ENCODE peak calls at places on chromosomes 1 and 21, in five cellular contexts. G, S, T, E and V are unnamed samples. For H3K36me3, the result is how much of the 10 kb centered on the place peaks cover.

GRCh38 chr1:204921855-204922516 is 51.3 kb downstream of the NFASC start:
- DNase-seq in G (no peak), S (no peak), T (no peak), E (no peak), V (no peak)

GRCh38 chr1:78469561-78469960 is 21.2 kb upstream of the PTGFR start:
- DNase-seq in G (no peak), S (no peak), T (no peak), E (no peak), V (no peak)

GRCh38 chr1:47687618-47687940 is 249.7 kb downstream of the FOXD2 start:
- DNase-seq in G (no peak), S (no peak), T (no peak), E (no peak), V (peak)

GRCh38 chr21:46489162-46489663 is 30.5 kb downstream of the DIP2A start:
- DNase-seq in G (no peak), S (no peak), T (no peak), E (no peak), V (no peak)

GRCh38 chr1:7526867-7527732 is 244.0 kb upstream of the VAMP3 start:
- DNase-seq in G (no peak), S (no peak), T (no peak), E (no peak), V (no peak)

GRCh38 chr1:119674110-119674509 is 26.0 kb upstream of the ZNF697 start:
- DNase-seq in G (no peak), S (no peak), T (no peak), E (peak), V (no peak)

GRCh38 chr1:21511579-21512522 is 2.6 kb downstream of the ALPL start:
- DNase-seq in G (no peak), S (no peak), T (no peak), E (no peak), V (no peak)

GRCh38 chr1:85349224-85349623 is 72.8 kb upstream of the BCL10 start:
- DNase-seq in G (no peak), S (no peak), T (no peak), E (no peak), V (no peak)

GRCh38 chr1:17922833-17923232 is 167.7 kb downstream of the ACTL8 start:
- DNase-seq in G (no peak), S (no peak), T (peak), E (peak), V (peak)

GRCh38 chr1:66395202-66396061 is 138.5 kb upstream of the SGIP1 start:
- DNase-seq in G (no peak), S (no peak), T (no peak), E (no peak), V (no peak)

GRCh38 chr1:23593556-23594148 is 34.4 kb upstream of the ID3 start:
- DNase-seq in G (no peak), S (no peak), T (no peak), E (no peak), V (peak)

GRCh38 chr1:155910621-155911121 is 478 bp downstream of the RIT1 start:
- DNase-seq in G (no peak), S (peak), T (peak), E (no peak), V (peak)

GRCh38 chr1:21261551-21262281 is 28.5 kb downstream of the ECE1 start:
- DNase-seq in G (no peak), S (peak), T (peak), E (no peak), V (no peak)

GRCh38 chr1:196399713-196400112 is 208.5 kb downstream of the KCNT2 start:
- DNase-seq in G (no peak), S (no peak), T (no peak), E (no peak), V (no peak)

GRCh38 chr1:62175568-62176179 is 19.0 kb upstream of the L1TD1 start:
- DNase-seq in G (no peak), S (no peak), T (peak), E (peak), V (peak)

GRCh38 chr21:40685121-40685630 is 161.8 kb downstream of the DSCAM start:
- DNase-seq in G (no peak), S (no peak), T (peak), E (no peak), V (no peak)

GRCh38 chr1:232271991-232272589 is 357.8 kb downstream of the SIPA1L2 start:
- DNase-seq in G (no peak), S (no peak), T (no peak), E (no peak), V (peak)

GRCh38 chr1:19038096-19038495 is 81.6 kb upstream of the IFFO2 start:
- DNase-seq in G (no peak), S (no peak), T (no peak), E (no peak), V (peak)

GRCh38 chr1:222204475-222204874 is 343.4 kb downstream of the HHIPL2 start:
- DNase-seq in G (no peak), S (no peak), T (no peak), E (no peak), V (no peak)
- H3K36me3 ChIP-seq in G (under half), S (under half), T (under half), E (under half), V (under half)

DNA sequence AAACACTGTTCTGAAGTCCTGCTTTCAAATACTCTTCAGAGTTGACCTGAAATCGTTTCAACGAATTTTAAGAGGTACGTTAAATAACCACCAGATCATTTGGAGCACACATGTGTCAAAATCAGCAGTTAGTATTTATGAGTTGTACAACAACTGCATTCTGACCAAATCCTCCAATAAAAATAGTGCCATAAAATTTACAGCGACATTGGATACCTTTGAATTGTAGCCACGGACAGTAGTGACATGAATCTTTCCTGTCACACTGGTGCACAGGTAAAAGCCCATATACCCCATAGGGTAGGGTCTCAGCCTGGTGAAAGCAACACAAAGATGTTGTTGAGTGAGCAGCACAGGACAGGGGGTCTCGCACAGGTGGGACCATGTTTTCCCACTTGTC is 121.5 kb downstream of the CLIC6 start:
- DNase-seq in G (no peak), S (no peak), T (no peak), E (no peak), V (no peak)
- H3K36me3 ChIP-seq in G (half or more), S (under half), T (under half), E (under half), V (under half)

DNA sequence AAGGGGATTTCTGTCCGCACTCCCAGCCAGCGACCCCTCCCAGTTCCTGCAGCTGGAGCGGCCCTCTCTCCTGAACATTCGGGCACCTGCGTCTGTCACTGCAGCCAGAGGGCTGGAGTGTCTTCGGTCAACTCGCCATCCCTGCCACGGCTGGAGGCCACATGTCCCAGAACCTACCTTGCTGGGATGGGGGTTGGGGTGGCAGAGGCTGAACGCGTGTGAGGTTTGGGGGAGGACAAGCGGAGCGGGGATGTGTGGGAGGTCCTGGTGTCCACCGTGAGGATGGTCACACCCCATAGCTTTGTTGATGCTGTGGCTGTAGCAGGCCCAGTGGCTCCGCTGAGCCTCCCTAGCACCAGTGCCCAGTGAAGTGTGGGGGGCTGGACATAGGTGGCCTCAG is 14.8 kb upstream of the C1orf174 start:
- DNase-seq in G (no peak), S (no peak), T (no peak), E (no peak), V (no peak)
- H3K36me3 ChIP-seq in G (under half), S (under half), T (under half), E (under half), V (under half)

GRCh38 chr1:27736252-27736651 is 10.5 kb downstream of the FAM76A start:
- DNase-seq in G (no peak), S (no peak), T (no peak), E (no peak), V (no peak)
- H3K36me3 ChIP-seq in G (half or more), S (under half), T (under half), E (half or more), V (under half)

GRCh38 chr1:186386725-186387383 is 11.2 kb downstream of the ODR4 start:
- DNase-seq in G (no peak), S (no peak), T (no peak), E (no peak), V (no peak)
- H3K36me3 ChIP-seq in G (half or more), S (under half), T (half or more), E (half or more), V (under half)

GRCh38 chr1:31633117-31633516 is 11.6 kb downstream of the PEF1 start:
- DNase-seq in G (no peak), S (no peak), T (peak), E (no peak), V (peak)
- H3K36me3 ChIP-seq in G (half or more), S (under half), T (under half), E (half or more), V (under half)

GRCh38 chr1:43600033-43601020 is 49.6 kb upstream of the KDM4A start:
- DNase-seq in G (no peak), S (no peak), T (no peak), E (no peak), V (peak)

GRCh38 chr1:43604192-43604591 is 45.8 kb upstream of the KDM4A start:
- DNase-seq in G (no peak), S (no peak), T (no peak), E (no peak), V (no peak)

GRCh38 chr1:43605157-43605556 is 44.8 kb upstream of the KDM4A start:
- DNase-seq in G (no peak), S (no peak), T (no peak), E (no peak), V (no peak)

GRCh38 chr1:43605761-43606160 is 44.2 kb upstream of the KDM4A start:
- DNase-seq in G (no peak), S (no peak), T (no peak), E (no peak), V (no peak)

DNA sequence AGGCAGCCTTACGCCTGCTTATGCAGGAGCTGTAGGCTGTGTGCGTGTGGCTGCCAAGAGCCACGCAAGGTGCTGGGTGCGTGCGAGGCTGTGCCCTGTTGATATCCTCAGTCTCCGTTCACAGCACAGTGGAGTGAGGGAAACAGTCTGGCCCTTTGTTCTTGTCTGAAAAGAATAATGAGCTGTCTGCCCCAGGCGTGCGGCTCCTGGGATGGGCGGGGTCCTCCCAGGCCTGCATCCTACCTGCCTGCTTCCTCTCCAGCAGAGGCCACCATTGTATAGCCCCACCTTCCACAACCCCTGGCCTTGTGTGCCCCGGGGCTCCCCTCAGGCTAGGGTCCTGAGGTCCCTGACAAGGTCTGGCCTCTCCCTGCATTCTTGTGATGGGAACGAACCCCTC is 46.9 kb upstream of the KDM4A start:
- DNase-seq in G (no peak), S (no peak), T (no peak), E (no peak), V (no peak)
- H3K36me3 ChIP-seq in G (under half), S (under half), T (under half), E (half or more), V (under half)